ENCODE peak calls at places on chromosomes 3 and 15, in nine cellular contexts. N is AG20443; K is AG10803; D is adrenal gland; C is left lung; S is stimulated activated CD4-positive, alpha-beta T cell treated with anti-CD3 and anti-CD28 coated beads, Interleukin-2, amount 100 ng/mL, for 48 hours; T is stimulated activated CD8-positive, alpha-beta memory T cell treated with anti-CD3 and anti-CD28 coated beads, Interleukin-4, amount 100 ng/mL, for 4 hours; G is brain microvascular endothelial cell; F is tibial artery. L is an unnamed sample.

GRCh38 chr3:5429517-5429890 is 242.0 kb downstream of the EDEM1 start:
- DNase-seq in N (no peak), K (no peak), D (no peak), C (no peak), S (no peak), T (no peak), G (no peak), F (no peak), L (no peak)

GRCh38 chr3:171283248-171284222 is 176.7 kb downstream of the TNIK start:
- DNase-seq in N (no peak), K (no peak), D (no peak), C (no peak), S (no peak), T (no peak), G (no peak), F (peak), L (peak)

GRCh38 chr3:125154800-125155269 is 57.7 kb downstream of the SLC12A8 start:
- DNase-seq in N (no peak), K (no peak), D (no peak), C (no peak), S (peak), T (no peak), G (no peak), F (no peak), L (no peak)

GRCh38 chr15:65184944-65185717 is at the start of gene CLPX:
- DNase-seq in N (peak), K (peak), D (peak), C (peak), S (peak), T (peak), G (peak), F (peak), L (peak)

GRCh38 chr15:92012368-92012629 is 158.8 kb downstream of the SLCO3A1 start:
- DNase-seq in N (no peak), K (no peak), D (peak), C (no peak), S (peak), T (no peak), G (no peak), F (no peak), L (no peak)

GRCh38 chr3:111152506-111152905 is 80.9 kb downstream of the NECTIN3 start:
- DNase-seq in N (no peak), K (peak), D (no peak), C (no peak), S (no peak), T (no peak), G (no peak), F (no peak), L (no peak)

GRCh38 chr15:67025719-67026118 is 39.7 kb upstream of the SMAD3 start:
- DNase-seq in N (peak), K (peak), D (peak), C (no peak), S (no peak), T (no peak), G (peak), F (no peak), L (no peak)

GRCh38 chr15:89330119-89330518 is 4.5 kb downstream of the POLG start:
- DNase-seq in N (no peak), K (no peak), D (no peak), C (no peak), S (no peak), T (no peak), G (no peak), F (peak), L (peak)

GRCh38 chr15:94346272-94346671 is 114.9 kb downstream of the MCTP2 start:
- DNase-seq in N (no peak), K (peak), D (no peak), C (no peak), S (no peak), T (no peak), G (no peak), F (no peak), L (no peak)

GRCh38 chr3:30826381-30827061 is 67.9 kb downstream of the GADL1 start:
- DNase-seq in N (peak), K (peak), D (no peak), C (no peak), S (no peak), T (no peak), G (no peak), F (no peak), L (no peak)

GRCh38 chr3:144516029-144516428 is 544.4 kb downstream of the DIPK2A start:
- DNase-seq in N (no peak), K (no peak), D (no peak), C (no peak), S (no peak), T (no peak), G (no peak), F (no peak), L (no peak)

GRCh38 chr3:182789371-182789770 is 3.9 kb upstream of the ATP11B start:
- DNase-seq in N (no peak), K (peak), D (no peak), C (no peak), S (no peak), T (no peak), G (no peak), F (no peak), L (no peak)

GRCh38 chr3:104887069-104887468 is 479.6 kb upstream of the ALCAM start:
- DNase-seq in N (no peak), K (peak), D (no peak), C (no peak), S (no peak), T (no peak), G (peak), F (no peak), L (no peak)

GRCh38 chr3:156761713-156762575 is 64.2 kb upstream of the LEKR1 start:
- DNase-seq in N (no peak), K (peak), D (no peak), C (no peak), S (no peak), T (no peak), G (no peak), F (no peak), L (no peak)

GRCh38 chr3:39809995-39810595 is 686 bp downstream of the MYRIP start:
- DNase-seq in N (peak), K (no peak), D (no peak), C (peak), S (no peak), T (no peak), G (no peak), F (no peak), L (no peak)

GRCh38 chr3:15794303-15794771 is 3.4 kb downstream of the ANKRD28 start:
- DNase-seq in N (peak), K (peak), D (no peak), C (no peak), S (no peak), T (no peak), G (peak), F (no peak), L (no peak)

GRCh38 chr3:151379083-151379734 is 5.3 kb downstream of the P2RY12 start:
- DNase-seq in N (no peak), K (no peak), D (no peak), C (no peak), S (peak), T (no peak), G (peak), F (no peak), L (no peak)

GRCh38 chr3:73618461-73618860 is 6.3 kb downstream of the PDZRN3 start:
- DNase-seq in N (peak), K (peak), D (no peak), C (no peak), S (no peak), T (no peak), G (no peak), F (no peak), L (no peak)

GRCh38 chr3:71262368-71263265 is 320.9 kb downstream of the FOXP1 start:
- DNase-seq in N (no peak), K (no peak), D (no peak), C (no peak), S (no peak), T (no peak), G (no peak), F (no peak), L (no peak)

GRCh38 chr15:75884041-75884440 is 19.6 kb upstream of the FBXO22 start:
- DNase-seq in N (no peak), K (peak), D (no peak), C (no peak), S (no peak), T (no peak), G (no peak), F (no peak), L (no peak)

GRCh38 chr15:91348812-91349500 is 248.9 kb downstream of the SV2B start:
- DNase-seq in N (peak), K (peak), D (no peak), C (no peak), S (no peak), T (no peak), G (no peak), F (no peak), L (no peak)

GRCh38 chr15:100572362-100572983 is 29.5 kb downstream of the LINS1 start:
- DNase-seq in N (peak), K (peak), D (no peak), C (no peak), S (no peak), T (no peak), G (no peak), F (no peak), L (no peak)

GRCh38 chr15:57298204-57298603 is 78.1 kb upstream of the CGNL1 start:
- DNase-seq in N (peak), K (peak), D (peak), C (no peak), S (no peak), T (no peak), G (no peak), F (no peak), L (no peak)

GRCh38 chr3:87413821-87414220 is 137.4 kb upstream of the POU1F1 start:
- DNase-seq in N (no peak), K (peak), D (no peak), C (no peak), S (no peak), T (no peak), G (no peak), F (no peak), L (no peak)

GRCh38 chr3:124576565-124577493 is 153.4 kb upstream of the UMPS start:
- DNase-seq in N (no peak), K (no peak), D (peak), C (no peak), S (no peak), T (no peak), G (no peak), F (no peak), L (no peak)

GRCh38 chr3:186620213-186621092 is 7.6 kb downstream of the AHSG start:
- DNase-seq in N (no peak), K (no peak), D (no peak), C (no peak), S (no peak), T (no peak), G (no peak), F (no peak), L (no peak)

GRCh38 chr3:52451237-52452083 is 2.4 kb downstream of the TNNC1 start:
- DNase-seq in N (no peak), K (no peak), D (no peak), C (no peak), S (no peak), T (no peak), G (no peak), F (no peak), L (no peak)

GRCh38 chr15:100601158-100601557 is 826 bp downstream of the LINS1 start:
- DNase-seq in N (no peak), K (no peak), D (no peak), C (peak), S (no peak), T (peak), G (no peak), F (no peak), L (no peak)

GRCh38 chr3:115042351-115042750 is 104.7 kb downstream of the ZBTB20 start:
- DNase-seq in N (peak), K (peak), D (no peak), C (no peak), S (no peak), T (no peak), G (no peak), F (no peak), L (no peak)

GRCh38 chr3:45110185-45110833 is 35.9 kb downstream of the CDCP1 start:
- DNase-seq in N (no peak), K (no peak), D (no peak), C (no peak), S (no peak), T (no peak), G (no peak), F (no peak), L (no peak)

GRCh38 chr3:126434264-126434590 is 39.5 kb downstream of the CFAP100 start:
- DNase-seq in N (no peak), K (no peak), D (peak), C (peak), S (no peak), T (no peak), G (no peak), F (no peak), L (no peak)

GRCh38 chr15:28989896-28990295 is 104.1 kb downstream of the APBA2 start:
- DNase-seq in N (no peak), K (no peak), D (no peak), C (no peak), S (no peak), T (no peak), G (no peak), F (no peak), L (no peak)

GRCh38 chr3:30586806-30587486 is 19.5 kb upstream of the TGFBR2 start:
- DNase-seq in N (no peak), K (no peak), D (no peak), C (no peak), S (no peak), T (no peak), G (no peak), F (no peak), L (no peak)

GRCh38 chr3:144643778-144644191 is 672.2 kb downstream of the DIPK2A start:
- DNase-seq in N (peak), K (peak), D (no peak), C (no peak), S (no peak), T (no peak), G (peak), F (no peak), L (no peak)

GRCh38 chr3:95228416-95228815 is 1165.6 kb downstream of the NSUN3 start:
- DNase-seq in N (no peak), K (no peak), D (no peak), C (no peak), S (no peak), T (no peak), G (no peak), F (no peak), L (no peak)

GRCh38 chr3:108736821-108737220 is 20.4 kb downstream of the RETNLB start:
- DNase-seq in N (no peak), K (no peak), D (no peak), C (no peak), S (no peak), T (no peak), G (no peak), F (no peak), L (no peak)

GRCh38 chr3:27500986-27501385 is 16.8 kb upstream of the SLC4A7 start:
- DNase-seq in N (no peak), K (no peak), D (no peak), C (no peak), S (no peak), T (no peak), G (no peak), F (no peak), L (no peak)

L was measured in aorta.